ENCODE peak calls at places on chromosomes 12 and 14, in four cellular contexts. One of them, this sample, is unnamed.

GRCh38 chr14:73746540-73747385 is 32.6 kb upstream of the PNMA1 start:
- DNase-seq in iris pigment epithelial cell: no peak
- DNase-seq in stimulated activated CD8-positive, alpha-beta memory T cell treated with anti-CD3 and anti-CD28 coated beads, Interleukin-4, amount 100 ng/mL, for 48 hours: no peak
- DNase-seq in astrocyte of the spinal cord: no peak
- DNase-seq in this sample: no peak

GRCh38 chr12:41521872-41522379 is 333.8 kb downstream of the PDZRN4 start:
- DNase-seq in iris pigment epithelial cell: peak
- DNase-seq in stimulated activated CD8-positive, alpha-beta memory T cell treated with anti-CD3 and anti-CD28 coated beads, Interleukin-4, amount 100 ng/mL, for 48 hours: no peak
- DNase-seq in astrocyte of the spinal cord: peak
- DNase-seq in this sample: peak

GRCh38 chr12:129186952-129187351 is 333.7 kb downstream of the GLT1D1 start:
- DNase-seq in iris pigment epithelial cell: no peak
- DNase-seq in stimulated activated CD8-positive, alpha-beta memory T cell treated with anti-CD3 and anti-CD28 coated beads, Interleukin-4, amount 100 ng/mL, for 48 hours: no peak
- DNase-seq in astrocyte of the spinal cord: no peak
- DNase-seq in this sample: no peak

GRCh38 chr14:79293482-79293881 is 917.8 kb downstream of the DIO2 start:
- DNase-seq in iris pigment epithelial cell: no peak
- DNase-seq in stimulated activated CD8-positive, alpha-beta memory T cell treated with anti-CD3 and anti-CD28 coated beads, Interleukin-4, amount 100 ng/mL, for 48 hours: no peak
- DNase-seq in astrocyte of the spinal cord: no peak
- DNase-seq in this sample: no peak

GRCh38 chr12:75414671-75415070 is 23.8 kb downstream of the GLIPR1L2 start:
- DNase-seq in iris pigment epithelial cell: no peak
- DNase-seq in stimulated activated CD8-positive, alpha-beta memory T cell treated with anti-CD3 and anti-CD28 coated beads, Interleukin-4, amount 100 ng/mL, for 48 hours: no peak
- DNase-seq in astrocyte of the spinal cord: no peak
- DNase-seq in this sample: no peak

GRCh38 chr12:23887055-23887835 is 62.2 kb downstream of the SOX5 start:
- DNase-seq in iris pigment epithelial cell: peak
- DNase-seq in stimulated activated CD8-positive, alpha-beta memory T cell treated with anti-CD3 and anti-CD28 coated beads, Interleukin-4, amount 100 ng/mL, for 48 hours: no peak
- DNase-seq in astrocyte of the spinal cord: no peak
- DNase-seq in this sample: peak

GRCh38 chr12:25017336-25017735 is 68.4 kb upstream of the BCAT1 start:
- DNase-seq in iris pigment epithelial cell: peak
- DNase-seq in stimulated activated CD8-positive, alpha-beta memory T cell treated with anti-CD3 and anti-CD28 coated beads, Interleukin-4, amount 100 ng/mL, for 48 hours: no peak
- DNase-seq in astrocyte of the spinal cord: peak
- DNase-seq in this sample: no peak

GRCh38 chr12:46300906-46301305 is 32.1 kb upstream of the SLC38A1 start:
- DNase-seq in iris pigment epithelial cell: no peak
- DNase-seq in stimulated activated CD8-positive, alpha-beta memory T cell treated with anti-CD3 and anti-CD28 coated beads, Interleukin-4, amount 100 ng/mL, for 48 hours: no peak
- DNase-seq in astrocyte of the spinal cord: peak
- DNase-seq in this sample: peak

GRCh38 chr14:100028990-100029677 is 36.1 kb upstream of the EVL start:
- DNase-seq in iris pigment epithelial cell: peak
- DNase-seq in stimulated activated CD8-positive, alpha-beta memory T cell treated with anti-CD3 and anti-CD28 coated beads, Interleukin-4, amount 100 ng/mL, for 48 hours: no peak
- DNase-seq in astrocyte of the spinal cord: peak
- DNase-seq in this sample: no peak

GRCh38 chr12:51383281-51383905 is 7.8 kb downstream of the GALNT6 start:
- DNase-seq in iris pigment epithelial cell: no peak
- DNase-seq in stimulated activated CD8-positive, alpha-beta memory T cell treated with anti-CD3 and anti-CD28 coated beads, Interleukin-4, amount 100 ng/mL, for 48 hours: no peak
- DNase-seq in astrocyte of the spinal cord: no peak
- DNase-seq in this sample: no peak

GRCh38 chr14:32254952-32255679 is 52.0 kb upstream of the RNU6-8 start:
- DNase-seq in iris pigment epithelial cell: peak
- DNase-seq in stimulated activated CD8-positive, alpha-beta memory T cell treated with anti-CD3 and anti-CD28 coated beads, Interleukin-4, amount 100 ng/mL, for 48 hours: peak
- DNase-seq in astrocyte of the spinal cord: peak
- DNase-seq in this sample: peak

GRCh38 chr12:67482751-67483661 is 165.5 kb upstream of the DYRK2 start:
- DNase-seq in iris pigment epithelial cell: peak
- DNase-seq in stimulated activated CD8-positive, alpha-beta memory T cell treated with anti-CD3 and anti-CD28 coated beads, Interleukin-4, amount 100 ng/mL, for 48 hours: peak
- DNase-seq in astrocyte of the spinal cord: peak
- DNase-seq in this sample: peak

GRCh38 chr14:52254086-52254485 is 13.4 kb upstream of the PTGDR start:
- DNase-seq in iris pigment epithelial cell: no peak
- DNase-seq in stimulated activated CD8-positive, alpha-beta memory T cell treated with anti-CD3 and anti-CD28 coated beads, Interleukin-4, amount 100 ng/mL, for 48 hours: no peak
- DNase-seq in astrocyte of the spinal cord: no peak
- DNase-seq in this sample: no peak

GRCh38 chr12:121124402-121125109 is 8.1 kb upstream of the P2RX7 start:
- DNase-seq in iris pigment epithelial cell: peak
- DNase-seq in stimulated activated CD8-positive, alpha-beta memory T cell treated with anti-CD3 and anti-CD28 coated beads, Interleukin-4, amount 100 ng/mL, for 48 hours: no peak
- DNase-seq in astrocyte of the spinal cord: peak
- DNase-seq in this sample: peak

GRCh38 chr12:45547822-45548221 is 181.7 kb upstream of the ARID2 start:
- DNase-seq in iris pigment epithelial cell: peak
- DNase-seq in stimulated activated CD8-positive, alpha-beta memory T cell treated with anti-CD3 and anti-CD28 coated beads, Interleukin-4, amount 100 ng/mL, for 48 hours: no peak
- DNase-seq in astrocyte of the spinal cord: peak
- DNase-seq in this sample: peak

GRCh38 chr12:40614923-40615322 is 77.3 kb upstream of the CNTN1 start:
- DNase-seq in iris pigment epithelial cell: no peak
- DNase-seq in stimulated activated CD8-positive, alpha-beta memory T cell treated with anti-CD3 and anti-CD28 coated beads, Interleukin-4, amount 100 ng/mL, for 48 hours: no peak
- DNase-seq in astrocyte of the spinal cord: no peak
- DNase-seq in this sample: no peak

GRCh38 chr12:85057370-85057963 is 21.3 kb downstream of the LRRIQ1 start:
- DNase-seq in iris pigment epithelial cell: peak
- DNase-seq in stimulated activated CD8-positive, alpha-beta memory T cell treated with anti-CD3 and anti-CD28 coated beads, Interleukin-4, amount 100 ng/mL, for 48 hours: peak
- DNase-seq in astrocyte of the spinal cord: peak
- DNase-seq in this sample: peak

GRCh38 chr12:116916122-116916521 is 5.4 kb downstream of the FBXW8 start:
- DNase-seq in iris pigment epithelial cell: peak
- DNase-seq in stimulated activated CD8-positive, alpha-beta memory T cell treated with anti-CD3 and anti-CD28 coated beads, Interleukin-4, amount 100 ng/mL, for 48 hours: no peak
- DNase-seq in astrocyte of the spinal cord: peak
- DNase-seq in this sample: no peak

GRCh38 chr14:68285421-68286179 is 466.0 kb downstream of the RAD51B start:
- DNase-seq in iris pigment epithelial cell: no peak
- DNase-seq in stimulated activated CD8-positive, alpha-beta memory T cell treated with anti-CD3 and anti-CD28 coated beads, Interleukin-4, amount 100 ng/mL, for 48 hours: peak
- DNase-seq in astrocyte of the spinal cord: no peak
- DNase-seq in this sample: no peak

GRCh38 chr12:121581681-121582439 is 1.0 kb upstream of the KDM2B start:
- DNase-seq in iris pigment epithelial cell: peak
- DNase-seq in stimulated activated CD8-positive, alpha-beta memory T cell treated with anti-CD3 and anti-CD28 coated beads, Interleukin-4, amount 100 ng/mL, for 48 hours: no peak
- DNase-seq in astrocyte of the spinal cord: peak
- DNase-seq in this sample: no peak

GRCh38 chr12:41983394-41983793 is 161.3 kb downstream of the GXYLT1 start:
- DNase-seq in iris pigment epithelial cell: peak
- DNase-seq in stimulated activated CD8-positive, alpha-beta memory T cell treated with anti-CD3 and anti-CD28 coated beads, Interleukin-4, amount 100 ng/mL, for 48 hours: no peak
- DNase-seq in astrocyte of the spinal cord: peak
- DNase-seq in this sample: peak

GRCh38 chr12:96606646-96607045 is 117.3 kb downstream of the CFAP54 start:
- DNase-seq in iris pigment epithelial cell: no peak
- DNase-seq in stimulated activated CD8-positive, alpha-beta memory T cell treated with anti-CD3 and anti-CD28 coated beads, Interleukin-4, amount 100 ng/mL, for 48 hours: no peak
- DNase-seq in astrocyte of the spinal cord: no peak
- DNase-seq in this sample: no peak

GRCh38 chr12:54654926-54655325 is 6.8 kb upstream of the DCD start:
- DNase-seq in iris pigment epithelial cell: no peak
- DNase-seq in stimulated activated CD8-positive, alpha-beta memory T cell treated with anti-CD3 and anti-CD28 coated beads, Interleukin-4, amount 100 ng/mL, for 48 hours: no peak
- DNase-seq in astrocyte of the spinal cord: no peak
- DNase-seq in this sample: no peak

GRCh38 chr12:49706351-49707126 is 666 bp downstream of the FMNL3 start:
- DNase-seq in iris pigment epithelial cell: peak
- DNase-seq in stimulated activated CD8-positive, alpha-beta memory T cell treated with anti-CD3 and anti-CD28 coated beads, Interleukin-4, amount 100 ng/mL, for 48 hours: peak
- DNase-seq in astrocyte of the spinal cord: peak
- DNase-seq in this sample: peak

GRCh38 chr12:26821212-26821701 is 11.7 kb downstream of the ITPR2 start:
- DNase-seq in iris pigment epithelial cell: peak
- DNase-seq in stimulated activated CD8-positive, alpha-beta memory T cell treated with anti-CD3 and anti-CD28 coated beads, Interleukin-4, amount 100 ng/mL, for 48 hours: no peak
- DNase-seq in astrocyte of the spinal cord: peak
- DNase-seq in this sample: peak

GRCh38 chr14:100530270-100531072 is 56.7 kb downstream of the BEGAIN start:
- DNase-seq in iris pigment epithelial cell: no peak
- DNase-seq in stimulated activated CD8-positive, alpha-beta memory T cell treated with anti-CD3 and anti-CD28 coated beads, Interleukin-4, amount 100 ng/mL, for 48 hours: no peak
- DNase-seq in astrocyte of the spinal cord: no peak
- DNase-seq in this sample: no peak

GRCh38 chr14:85597701-85598100 is 67.8 kb downstream of the FLRT2 start:
- DNase-seq in iris pigment epithelial cell: no peak
- DNase-seq in stimulated activated CD8-positive, alpha-beta memory T cell treated with anti-CD3 and anti-CD28 coated beads, Interleukin-4, amount 100 ng/mL, for 48 hours: no peak
- DNase-seq in astrocyte of the spinal cord: no peak
- DNase-seq in this sample: no peak

GRCh38 chr12:116303929-116304328 is 26.4 kb upstream of the MED13L start:
- DNase-seq in iris pigment epithelial cell: peak
- DNase-seq in stimulated activated CD8-positive, alpha-beta memory T cell treated with anti-CD3 and anti-CD28 coated beads, Interleukin-4, amount 100 ng/mL, for 48 hours: no peak
- DNase-seq in astrocyte of the spinal cord: no peak
- DNase-seq in this sample: no peak

GRCh38 chr14:68607081-68607851 is 185.6 kb downstream of the ZFP36L1 start:
- DNase-seq in iris pigment epithelial cell: peak
- DNase-seq in stimulated activated CD8-positive, alpha-beta memory T cell treated with anti-CD3 and anti-CD28 coated beads, Interleukin-4, amount 100 ng/mL, for 48 hours: no peak
- DNase-seq in astrocyte of the spinal cord: peak
- DNase-seq in this sample: no peak

GRCh38 chr12:73383584-73384229 is 1111.5 kb downstream of the TRHDE start:
- DNase-seq in iris pigment epithelial cell: no peak
- DNase-seq in stimulated activated CD8-positive, alpha-beta memory T cell treated with anti-CD3 and anti-CD28 coated beads, Interleukin-4, amount 100 ng/mL, for 48 hours: no peak
- DNase-seq in astrocyte of the spinal cord: no peak
- DNase-seq in this sample: no peak

GRCh38 chr12:52657305-52657902 is 5.4 kb upstream of the KRT2 start:
- DNase-seq in iris pigment epithelial cell: no peak
- DNase-seq in stimulated activated CD8-positive, alpha-beta memory T cell treated with anti-CD3 and anti-CD28 coated beads, Interleukin-4, amount 100 ng/mL, for 48 hours: no peak
- DNase-seq in astrocyte of the spinal cord: no peak
- DNase-seq in this sample: no peak

GRCh38 chr14:56170028-56170427 is 51.8 kb downstream of the PELI2 start:
- DNase-seq in iris pigment epithelial cell: no peak
- DNase-seq in stimulated activated CD8-positive, alpha-beta memory T cell treated with anti-CD3 and anti-CD28 coated beads, Interleukin-4, amount 100 ng/mL, for 48 hours: no peak
- DNase-seq in astrocyte of the spinal cord: no peak
- DNase-seq in this sample: no peak

GRCh38 chr12:105226219-105226618 is 9.8 kb downstream of the APPL2 start:
- DNase-seq in iris pigment epithelial cell: peak
- DNase-seq in stimulated activated CD8-positive, alpha-beta memory T cell treated with anti-CD3 and anti-CD28 coated beads, Interleukin-4, amount 100 ng/mL, for 48 hours: no peak
- DNase-seq in astrocyte of the spinal cord: peak
- DNase-seq in this sample: peak

GRCh38 chr14:51603495-51603894 is 48.2 kb upstream of the FRMD6 start:
- DNase-seq in iris pigment epithelial cell: peak
- DNase-seq in stimulated activated CD8-positive, alpha-beta memory T cell treated with anti-CD3 and anti-CD28 coated beads, Interleukin-4, amount 100 ng/mL, for 48 hours: no peak
- DNase-seq in astrocyte of the spinal cord: no peak
- DNase-seq in this sample: no peak